ENCODE peak calls at places on chromosomes 13 and 19, in four cellular contexts. Y is hepatocyte, C is thyroid gland, Q is esophagus muscularis mucosa. F is an unnamed sample.

GRCh38 chr19:11264452-11265176 is 2.3 kb upstream of the DOCK6 start:
- DNase-seq in Q (no peak), Y (peak; percentile 77), C (peak; percentile 97), F (no peak)

GRCh38 chr13:29607465-29607864 is 12.0 kb upstream of the SLC7A1 start:
- DNase-seq in C (no peak), Y (no peak), Q (no peak), F (no peak)

GRCh38 chr13:84130739-84131138 is 248.5 kb upstream of the SLITRK1 start:
- DNase-seq in Y (no peak), Q (no peak), C (no peak), F (no peak)

GRCh38 chr19:12494260-12494860 is 9.7 kb upstream of the ZNF709 start:
- DNase-seq in Y (no peak), Q (no peak), C (no peak), F (no peak)

GRCh38 chr19:55406869-55407624 is 541 bp downstream of the UBE2S start:
- DNase-seq in Q (no peak), C (peak; percentile 47), Y (peak; percentile 63), F (no peak)

GRCh38 chr19:56821675-56822074 is 18.9 kb downstream of the PEG3 start:
- DNase-seq in Y (no peak), C (no peak), Q (peak; percentile 66), F (no peak)

GRCh38 chr19:52638601-52639000 is 446 bp upstream of the ZNF83 start:
- DNase-seq in C (no peak), Q (no peak), Y (peak; percentile 43), F (no peak)

GRCh38 chr19:38769635-38770211 is 3.6 kb downstream of the LGALS7 start:
- DNase-seq in Y (peak; percentile 79), C (peak; percentile 86), Q (peak; percentile 96), F (no peak)

GRCh38 chr19:35824150-35824549 is 11.5 kb upstream of the PRODH2 start:
- DNase-seq in Q (no peak), Y (no peak), C (no peak), F (no peak)

GRCh38 chr13:95505265-95505664 is 47.3 kb upstream of the CLDN10 start:
- DNase-seq in Y (no peak), Q (no peak), C (no peak), F (no peak)

GRCh38 chr13:45820106-45820838 is 31.3 kb downstream of the SIAH3 start:
- DNase-seq in Y (no peak), C (no peak), Q (no peak), F (no peak)

GRCh38 chr19:38360351-38360750 is 14.0 kb upstream of the PSMD8 start:
- DNase-seq in Q (no peak), Y (no peak), C (no peak), F (no peak)

GRCh38 chr19:3547301-3547731 is 8.3 kb downstream of the TEKTIP1 start:
- DNase-seq in Q (no peak), Y (no peak), C (no peak), F (no peak)
- TF ChIP-seq CTCF in Q (peak; percentile 62), Y (peak; percentile 18), C (no peak), F (peak; percentile 65)

GRCh38 chr13:75217949-75218348 is 264.0 kb downstream of the TBC1D4 start:
- DNase-seq in Y (no peak), Q (no peak), C (no peak), F (peak; percentile 56)
- TF ChIP-seq CTCF in Y (no peak), Q (no peak), C (no peak), F (peak; percentile 1)

GRCh38 chr13:23709521-23709920 is 139.3 kb downstream of the TNFRSF19 start:
- DNase-seq in C (no peak), Y (no peak), Q (no peak), F (no peak)
- TF ChIP-seq CTCF in C (no peak), Y (no peak), Q (no peak), F (no peak)

GRCh38 chr19:33134571-33135041 is 2.7 kb downstream of the WDR88 start:
- DNase-seq in Q (no peak), C (no peak), Y (no peak), F (no peak)
- TF ChIP-seq CTCF in Q (no peak), C (no peak), Y (no peak), F (no peak)

DNA sequence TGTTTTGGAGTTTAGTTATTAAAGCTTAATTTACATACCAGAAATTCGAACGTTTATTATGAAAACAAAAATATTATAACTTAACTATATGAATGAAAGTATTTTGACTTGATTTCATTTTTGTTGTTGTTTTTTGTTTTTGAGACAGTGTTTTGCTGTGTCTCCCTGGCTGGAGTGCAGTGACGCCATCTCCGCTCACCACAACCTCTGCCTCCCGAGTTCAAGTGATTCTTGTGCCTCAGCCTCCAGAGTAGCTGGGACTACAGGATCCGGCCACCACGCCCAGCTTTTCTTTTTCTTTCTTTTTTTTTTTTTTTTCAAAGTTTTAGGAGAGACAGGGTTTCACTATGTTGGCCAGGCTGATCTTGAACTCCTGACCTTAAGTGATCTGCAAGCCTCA is 392.6 kb downstream of the PCDH17 start:
- DNase-seq in Q (no peak), C (no peak), Y (no peak), F (no peak)
- TF ChIP-seq CTCF in Q (no peak), C (no peak), Y (no peak), F (no peak)

F was measured in kidney epithelial cell.